ENCODE peak calls at places on chromosomes 3 and 15, in eight cellular contexts. One of them, this sample, is unnamed.

GRCh38 chr3:113631143-113631542 is 65.3 kb downstream of the USF3 start:
- DNase-seq in progenitor cell of endocrine pancreas: no peak
- DNase-seq in dorsolateral prefrontal cortex: no peak
- DNase-seq in WTC11: no peak
- DNase-seq in fibroblast of pulmonary artery: no peak
- DNase-seq in uterus: no peak
- DNase-seq in epithelial cell of esophagus: no peak
- DNase-seq in nephron progenitor cell: no peak
- DNase-seq in this sample: no peak

GRCh38 chr3:54954019-54954418 is 26.2 kb upstream of the LRTM1 start:
- DNase-seq in uterus: no peak
- DNase-seq in nephron progenitor cell: no peak
- DNase-seq in epithelial cell of esophagus: peak
- DNase-seq in WTC11: no peak
- DNase-seq in progenitor cell of endocrine pancreas: no peak
- DNase-seq in fibroblast of pulmonary artery: peak
- DNase-seq in dorsolateral prefrontal cortex: no peak
- DNase-seq in this sample: no peak

GRCh38 chr15:69869291-69869690 is 228.4 kb downstream of the TLE3 start:
- DNase-seq in epithelial cell of esophagus: no peak
- DNase-seq in uterus: no peak
- DNase-seq in nephron progenitor cell: no peak
- DNase-seq in fibroblast of pulmonary artery: no peak
- DNase-seq in progenitor cell of endocrine pancreas: no peak
- DNase-seq in dorsolateral prefrontal cortex: no peak
- DNase-seq in WTC11: no peak
- DNase-seq in this sample: no peak

GRCh38 chr15:51229907-51230328 is 108.5 kb downstream of the CYP19A1 start:
- DNase-seq in dorsolateral prefrontal cortex: no peak
- DNase-seq in fibroblast of pulmonary artery: peak
- DNase-seq in uterus: no peak
- DNase-seq in nephron progenitor cell: no peak
- DNase-seq in WTC11: no peak
- DNase-seq in epithelial cell of esophagus: peak
- DNase-seq in progenitor cell of endocrine pancreas: no peak
- DNase-seq in this sample: peak

GRCh38 chr3:9673082-9673481 is 23.8 kb downstream of the MTMR14 start:
- DNase-seq in WTC11: no peak
- DNase-seq in uterus: no peak
- DNase-seq in fibroblast of pulmonary artery: no peak
- DNase-seq in dorsolateral prefrontal cortex: no peak
- DNase-seq in epithelial cell of esophagus: no peak
- DNase-seq in nephron progenitor cell: no peak
- DNase-seq in progenitor cell of endocrine pancreas: no peak
- DNase-seq in this sample: no peak

GRCh38 chr3:188323067-188323842 is 169.3 kb downstream of the LPP start:
- DNase-seq in nephron progenitor cell: no peak
- DNase-seq in progenitor cell of endocrine pancreas: no peak
- DNase-seq in uterus: no peak
- DNase-seq in WTC11: no peak
- DNase-seq in fibroblast of pulmonary artery: no peak
- DNase-seq in epithelial cell of esophagus: no peak
- DNase-seq in dorsolateral prefrontal cortex: no peak
- DNase-seq in this sample: no peak

GRCh38 chr3:123353852-123354238 is 95.0 kb downstream of the ADCY5 start:
- DNase-seq in fibroblast of pulmonary artery: peak
- DNase-seq in epithelial cell of esophagus: peak
- DNase-seq in nephron progenitor cell: no peak
- DNase-seq in WTC11: no peak
- DNase-seq in progenitor cell of endocrine pancreas: no peak
- DNase-seq in uterus: no peak
- DNase-seq in dorsolateral prefrontal cortex: no peak
- DNase-seq in this sample: no peak

GRCh38 chr3:119630562-119631329 is 29.6 kb downstream of the POPDC2 start:
- DNase-seq in fibroblast of pulmonary artery: peak
- DNase-seq in progenitor cell of endocrine pancreas: no peak
- DNase-seq in nephron progenitor cell: no peak
- DNase-seq in dorsolateral prefrontal cortex: no peak
- DNase-seq in uterus: no peak
- DNase-seq in epithelial cell of esophagus: peak
- DNase-seq in WTC11: no peak
- DNase-seq in this sample: no peak

GRCh38 chr15:42491540-42492225 is 742 bp upstream of the ZNF106 start:
- DNase-seq in nephron progenitor cell: no peak
- DNase-seq in dorsolateral prefrontal cortex: no peak
- DNase-seq in progenitor cell of endocrine pancreas: no peak
- DNase-seq in WTC11: no peak
- DNase-seq in fibroblast of pulmonary artery: peak
- DNase-seq in uterus: no peak
- DNase-seq in epithelial cell of esophagus: peak
- DNase-seq in this sample: no peak

GRCh38 chr15:62782100-62782791 is 260.3 kb upstream of the TPM1 start:
- DNase-seq in nephron progenitor cell: peak
- DNase-seq in WTC11: peak
- DNase-seq in fibroblast of pulmonary artery: peak
- DNase-seq in epithelial cell of esophagus: peak
- DNase-seq in dorsolateral prefrontal cortex: peak
- DNase-seq in uterus: peak
- DNase-seq in progenitor cell of endocrine pancreas: peak
- DNase-seq in this sample: peak

GRCh38 chr3:84958495-84959469 is at the start of gene CADM2:
- DNase-seq in epithelial cell of esophagus: peak
- DNase-seq in fibroblast of pulmonary artery: peak
- DNase-seq in dorsolateral prefrontal cortex: peak
- DNase-seq in uterus: peak
- DNase-seq in progenitor cell of endocrine pancreas: peak
- DNase-seq in nephron progenitor cell: peak
- DNase-seq in WTC11: peak
- DNase-seq in this sample: peak
- TF ChIP-seq CTCF in epithelial cell of esophagus: peak
- TF ChIP-seq CTCF in fibroblast of pulmonary artery: no peak
- TF ChIP-seq CTCF in dorsolateral prefrontal cortex: peak
- TF ChIP-seq CTCF in uterus: peak
- TF ChIP-seq CTCF in progenitor cell of endocrine pancreas: peak
- TF ChIP-seq CTCF in nephron progenitor cell: no peak
- TF ChIP-seq CTCF in WTC11: peak
- TF ChIP-seq CTCF in this sample: peak

DNA sequence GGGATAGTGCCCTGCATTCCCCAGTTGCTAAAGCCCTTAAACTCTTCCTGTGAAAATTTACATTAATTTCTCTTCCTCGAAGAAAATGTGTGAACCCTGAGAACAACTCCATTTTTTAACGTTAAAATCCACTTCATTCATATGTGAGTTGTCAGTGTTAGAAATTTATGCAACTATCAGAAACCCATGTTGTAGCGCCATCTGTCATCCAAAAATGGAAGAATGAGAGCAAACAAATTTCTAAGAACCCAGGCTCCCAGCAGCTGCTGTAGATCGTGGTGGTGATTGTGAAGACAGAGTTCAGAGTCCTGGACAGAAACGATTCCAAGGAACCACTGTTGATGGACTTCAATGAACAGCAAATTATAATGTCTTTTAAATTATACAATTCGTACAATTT is 179.7 kb upstream of the NDN start:
- DNase-seq in epithelial cell of esophagus: no peak
- DNase-seq in dorsolateral prefrontal cortex: no peak
- DNase-seq in WTC11: no peak
- DNase-seq in nephron progenitor cell: no peak
- DNase-seq in fibroblast of pulmonary artery: peak
- DNase-seq in progenitor cell of endocrine pancreas: no peak
- DNase-seq in uterus: no peak
- DNase-seq in this sample: no peak
- TF ChIP-seq CTCF in epithelial cell of esophagus: no peak
- TF ChIP-seq CTCF in dorsolateral prefrontal cortex: peak
- TF ChIP-seq CTCF in WTC11: no peak
- TF ChIP-seq CTCF in nephron progenitor cell: no peak
- TF ChIP-seq CTCF in fibroblast of pulmonary artery: peak
- TF ChIP-seq CTCF in progenitor cell of endocrine pancreas: peak
- TF ChIP-seq CTCF in uterus: no peak
- TF ChIP-seq CTCF in this sample: peak

DNA sequence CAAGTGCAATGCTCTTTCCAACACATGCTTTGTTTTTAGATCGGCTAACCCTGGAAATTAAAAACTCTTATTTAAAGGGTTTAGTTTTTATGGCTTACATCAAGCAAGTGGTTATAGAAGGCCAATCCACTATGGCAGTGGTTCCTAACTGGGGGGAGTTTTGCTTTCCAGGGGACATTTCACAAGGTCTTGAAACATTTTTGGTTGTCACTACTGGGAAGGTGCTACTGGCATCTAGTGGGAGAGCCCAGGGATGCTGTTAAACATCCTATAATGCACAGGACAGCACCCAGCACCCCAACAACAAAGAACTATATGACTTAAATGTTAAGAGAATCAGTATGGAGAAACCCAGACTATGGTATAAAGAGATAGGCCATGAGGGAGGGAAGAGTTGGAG is 439.0 kb downstream of the NTRK3 start:
- DNase-seq in fibroblast of pulmonary artery: peak
- DNase-seq in WTC11: no peak
- DNase-seq in dorsolateral prefrontal cortex: no peak
- DNase-seq in nephron progenitor cell: no peak
- DNase-seq in epithelial cell of esophagus: no peak
- DNase-seq in progenitor cell of endocrine pancreas: no peak
- DNase-seq in uterus: no peak
- DNase-seq in this sample: no peak
- TF ChIP-seq CTCF in fibroblast of pulmonary artery: peak
- TF ChIP-seq CTCF in WTC11: no peak
- TF ChIP-seq CTCF in dorsolateral prefrontal cortex: no peak
- TF ChIP-seq CTCF in nephron progenitor cell: no peak
- TF ChIP-seq CTCF in epithelial cell of esophagus: no peak
- TF ChIP-seq CTCF in progenitor cell of endocrine pancreas: no peak
- TF ChIP-seq CTCF in uterus: no peak
- TF ChIP-seq CTCF in this sample: no peak

DNA sequence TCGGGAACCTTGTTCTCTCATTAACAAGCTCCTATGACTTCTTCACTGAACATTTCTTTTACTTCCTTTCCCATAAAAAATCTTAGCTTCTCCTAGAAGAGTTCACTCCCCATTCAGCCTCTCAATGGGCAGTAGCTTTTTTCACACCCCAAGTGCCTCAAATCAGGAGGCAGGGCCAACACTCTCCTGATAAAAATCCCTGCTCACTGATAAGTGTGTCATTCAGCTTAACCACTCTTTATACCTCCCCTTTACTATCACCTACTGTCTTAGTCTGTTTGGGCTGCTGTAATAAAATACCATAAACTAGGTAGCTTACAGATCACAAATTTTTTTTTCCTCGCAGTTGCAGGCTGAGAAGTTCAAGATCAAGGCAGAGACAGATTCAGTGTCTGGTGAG is 400.4 kb downstream of the WDR72 start:
- DNase-seq in epithelial cell of esophagus: no peak
- DNase-seq in fibroblast of pulmonary artery: no peak
- DNase-seq in WTC11: no peak
- DNase-seq in dorsolateral prefrontal cortex: no peak
- DNase-seq in progenitor cell of endocrine pancreas: no peak
- DNase-seq in uterus: no peak
- DNase-seq in nephron progenitor cell: no peak
- DNase-seq in this sample: no peak
- TF ChIP-seq CTCF in epithelial cell of esophagus: no peak
- TF ChIP-seq CTCF in fibroblast of pulmonary artery: no peak
- TF ChIP-seq CTCF in WTC11: no peak
- TF ChIP-seq CTCF in dorsolateral prefrontal cortex: no peak
- TF ChIP-seq CTCF in progenitor cell of endocrine pancreas: no peak
- TF ChIP-seq CTCF in uterus: no peak
- TF ChIP-seq CTCF in nephron progenitor cell: no peak
- TF ChIP-seq CTCF in this sample: no peak

DNA sequence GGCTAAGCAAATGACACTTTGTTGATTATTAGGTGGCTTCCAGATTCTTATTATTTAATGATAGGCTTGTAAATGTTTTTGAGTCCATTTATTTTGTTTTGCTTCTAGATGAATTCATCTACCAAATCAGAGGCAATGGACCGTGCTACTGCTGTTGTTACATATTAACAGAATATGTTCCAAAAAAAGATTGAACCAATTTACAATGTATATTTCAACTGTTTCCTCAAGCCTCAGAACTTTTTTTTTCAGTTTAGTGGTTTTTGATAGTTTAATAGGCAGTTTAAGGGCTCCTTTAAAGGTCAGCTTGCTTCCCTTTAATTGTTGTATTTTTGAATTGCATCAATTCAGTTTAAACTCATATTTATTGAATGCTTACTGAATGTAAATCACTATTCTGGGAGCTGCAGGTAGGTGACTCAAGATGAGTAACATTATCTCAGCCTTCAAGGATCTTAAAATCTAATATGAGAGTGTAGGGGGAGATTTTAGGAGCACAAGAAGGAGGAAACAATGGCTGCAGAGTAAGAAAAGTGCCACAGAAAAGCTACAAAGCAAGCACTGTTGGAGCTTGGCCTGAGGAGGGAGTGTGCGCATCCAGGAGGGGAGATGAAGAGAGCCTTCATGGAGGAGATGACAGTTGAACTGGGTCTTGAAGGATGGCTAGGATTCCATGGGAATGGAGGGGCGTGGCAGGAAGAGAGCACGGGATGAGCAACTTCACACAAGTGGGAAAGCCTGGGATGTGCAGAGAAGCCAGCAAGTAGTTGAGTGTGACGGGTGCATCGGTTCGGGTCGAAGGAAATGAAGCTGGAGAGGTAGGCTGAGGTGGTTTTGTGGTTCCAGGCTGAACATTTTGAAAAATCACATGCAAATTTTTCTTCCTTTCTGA is 14.7 kb downstream of the MAP2K1 start:
- DNase-seq in WTC11: peak
- DNase-seq in epithelial cell of esophagus: peak
- DNase-seq in nephron progenitor cell: no peak
- DNase-seq in uterus: no peak
- DNase-seq in dorsolateral prefrontal cortex: no peak
- DNase-seq in progenitor cell of endocrine pancreas: no peak
- DNase-seq in fibroblast of pulmonary artery: no peak
- DNase-seq in this sample: no peak
- TF ChIP-seq CTCF in WTC11: no peak
- TF ChIP-seq CTCF in epithelial cell of esophagus: no peak
- TF ChIP-seq CTCF in nephron progenitor cell: no peak
- TF ChIP-seq CTCF in uterus: no peak
- TF ChIP-seq CTCF in dorsolateral prefrontal cortex: no peak
- TF ChIP-seq CTCF in progenitor cell of endocrine pancreas: no peak
- TF ChIP-seq CTCF in fibroblast of pulmonary artery: no peak
- TF ChIP-seq CTCF in this sample: no peak

GRCh38 chr3:158105124-158105709 is 1.0 kb downstream of the SHOX2 start:
- DNase-seq in nephron progenitor cell: peak
- DNase-seq in fibroblast of pulmonary artery: no peak
- DNase-seq in WTC11: peak
- DNase-seq in dorsolateral prefrontal cortex: no peak
- DNase-seq in uterus: peak
- DNase-seq in progenitor cell of endocrine pancreas: peak
- DNase-seq in epithelial cell of esophagus: no peak
- DNase-seq in this sample: peak
- TF ChIP-seq CTCF in nephron progenitor cell: no peak
- TF ChIP-seq CTCF in fibroblast of pulmonary artery: no peak
- TF ChIP-seq CTCF in WTC11: no peak
- TF ChIP-seq CTCF in dorsolateral prefrontal cortex: no peak
- TF ChIP-seq CTCF in uterus: no peak
- TF ChIP-seq CTCF in progenitor cell of endocrine pancreas: no peak
- TF ChIP-seq CTCF in epithelial cell of esophagus: no peak
- TF ChIP-seq CTCF in this sample: no peak